ENCODE peak calls at places on chromosomes 3 and 15, in ten cellular contexts. D is transverse colon; T is A549; F is right atrium auricular region; W is cardiac muscle cell; S is AG04450; N is caudate nucleus; U is naive thymus-derived CD4-positive, alpha-beta T cell; C is MM.1S; Y is RWPE1. J is an unnamed sample.

GRCh38 chr3:150544726-150545125 is 1.6 kb downstream of the SERP1 start:
- DNase-seq in D (no peak), T (no peak), F (no peak), W (no peak), S (no peak), N (no peak), U (no peak), C (no peak), Y (no peak), J (no peak)

GRCh38 chr3:167406876-167407492 is 26.9 kb upstream of the ZBBX start:
- DNase-seq in D (peak; percentile 7), T (peak; percentile 53), F (peak; percentile 62), W (peak; percentile 82), S (peak; percentile 2), N (peak; percentile 9), U (no peak), C (peak; percentile 47), Y (peak; percentile 53), J (peak; percentile 57)

GRCh38 chr3:113659121-113659531 is 37.3 kb downstream of the USF3 start:
- DNase-seq in D (no peak), T (no peak), F (no peak), W (no peak), S (no peak), N (no peak), U (no peak), C (no peak), Y (no peak), J (no peak)

GRCh38 chr15:63985221-63986184 is 60.8 kb downstream of the DAPK2 start:
- DNase-seq in D (no peak), T (no peak), F (peak; percentile 93), W (peak; percentile 48), S (no peak), N (no peak), U (no peak), C (no peak), Y (no peak), J (peak; percentile 73)

GRCh38 chr3:3699816-3700633 is 99.2 kb upstream of the LRRN1 start:
- DNase-seq in D (no peak), T (no peak), F (no peak), W (no peak), S (no peak), N (no peak), U (no peak), C (peak; percentile 79), Y (no peak), J (no peak)

GRCh38 chr3:38840987-38841386 is 25.0 kb upstream of the SCN10A start:
- DNase-seq in D (no peak), T (no peak), F (no peak), W (no peak), S (no peak), N (no peak), U (no peak), C (no peak), Y (no peak), J (no peak)

GRCh38 chr15:50358805-50359204 is 3.8 kb upstream of the GABPB1 start:
- DNase-seq in D (peak; percentile 16), T (peak; percentile 79), F (no peak), W (peak; percentile 5), S (no peak), N (no peak), U (no peak), C (peak; percentile 52), Y (peak; percentile 28), J (peak; percentile 33)

GRCh38 chr3:115943579-115943978 is 320.3 kb downstream of the GAP43 start:
- DNase-seq in D (no peak), T (no peak), F (no peak), W (no peak), S (no peak), N (no peak), U (no peak), C (peak; percentile 56), Y (no peak), J (no peak)

GRCh38 chr3:19543212-19543841 is 390.7 kb downstream of the EFHB start:
- DNase-seq in D (no peak), T (peak; percentile 35), F (no peak), W (peak; percentile 44), S (no peak), N (no peak), U (no peak), C (peak; percentile 66), Y (no peak), J (peak; percentile 27)

GRCh38 chr15:78752492-78753358 is 58.5 kb downstream of the ADAMTS7 start:
- DNase-seq in D (no peak), T (no peak), F (no peak), W (no peak), S (no peak), N (no peak), U (no peak), C (no peak), Y (no peak), J (no peak)

GRCh38 chr3:135450985-135451384 is 514.5 kb upstream of the PPP2R3A start:
- DNase-seq in D (no peak), T (no peak), F (no peak), W (no peak), S (no peak), N (no peak), U (no peak), C (no peak), Y (no peak), J (no peak)

GRCh38 chr3:178802993-178803693 is 266.9 kb downstream of the KCNMB2 start:
- DNase-seq in D (no peak), T (no peak), F (no peak), W (no peak), S (no peak), N (no peak), U (no peak), C (no peak), Y (no peak), J (no peak)

GRCh38 chr3:178805746-178806145 is 265.9 kb downstream of the ZMAT3 start:
- DNase-seq in D (no peak), T (no peak), F (no peak), W (no peak), S (no peak), N (no peak), U (no peak), C (no peak), Y (no peak), J (no peak)

GRCh38 chr3:178802259-178802658 is 266.0 kb downstream of the KCNMB2 start:
- DNase-seq in D (no peak), T (no peak), F (no peak), W (no peak), S (no peak), N (no peak), U (no peak), C (no peak), Y (no peak), J (no peak)

GRCh38 chr3:178807694-178808093 is 263.9 kb downstream of the ZMAT3 start:
- DNase-seq in D (no peak), T (no peak), F (no peak), W (no peak), S (no peak), N (no peak), U (no peak), C (no peak), Y (no peak), J (no peak)

GRCh38 chr3:178804606-178805005 is 267.0 kb downstream of the ZMAT3 start:
- DNase-seq in D (no peak), T (no peak), F (no peak), W (no peak), S (no peak), N (no peak), U (no peak), C (no peak), Y (no peak), J (no peak)
- H3K27ac ChIP-seq in D (no peak overlapping the region), T (no peak overlapping the region), F (no peak overlapping the region), W (no peak overlapping the region), S (no peak overlapping the region), N (no peak overlapping the region), U (no peak overlapping the region), C (no peak overlapping the region), Y (no peak overlapping the region), J (no peak overlapping the region)

GRCh38 chr15:59002418-59002859 is 15.0 kb downstream of the RNF111 start:
- DNase-seq in D (no peak), T (no peak), F (no peak), W (no peak), S (no peak), N (no peak), U (no peak), C (no peak), Y (no peak), J (no peak)
- H3K27ac ChIP-seq in D (no peak overlapping the region), T (no peak overlapping the region), F (no peak overlapping the region), W (no peak overlapping the region), S (no peak overlapping the region), N (no peak overlapping the region), U (no peak overlapping the region), C (no peak overlapping the region), Y (no peak overlapping the region), J (no peak overlapping the region)

GRCh38 chr3:124318014-124318413 is 326.1 kb upstream of the ROPN1 start:
- DNase-seq in D (no peak), T (no peak), F (no peak), W (no peak), S (no peak), N (no peak), U (no peak), C (no peak), Y (no peak), J (no peak)
- H3K27ac ChIP-seq in D (no peak overlapping the region), T (no peak overlapping the region), F (no peak overlapping the region), W (no peak overlapping the region), S (no peak overlapping the region), N (no peak overlapping the region), U (no peak overlapping the region), C (no peak overlapping the region), Y (no peak overlapping the region), J (no peak overlapping the region)

DNA sequence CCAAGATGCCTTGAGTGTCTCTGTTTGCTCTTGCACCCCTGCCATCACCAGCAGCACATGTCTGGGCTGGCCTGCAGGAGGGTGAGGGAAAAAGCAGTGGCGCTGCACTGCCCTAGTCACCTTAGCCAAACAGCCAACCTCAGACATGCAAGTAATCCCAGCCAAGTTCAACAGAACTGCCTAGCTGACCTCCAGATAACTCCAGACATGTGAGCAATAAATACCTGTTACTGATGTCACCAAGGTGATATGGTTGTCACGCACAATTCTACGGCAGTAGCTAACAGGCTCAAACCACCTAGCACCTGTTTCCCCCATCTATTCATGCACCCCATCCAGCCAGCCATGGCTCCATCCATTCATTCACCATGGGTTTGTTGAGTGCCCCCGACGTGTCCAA is 99.9 kb downstream of the SRGAP3 start:
- DNase-seq in D (no peak), T (no peak), F (no peak), W (no peak), S (no peak), N (no peak), U (no peak), C (no peak), Y (no peak), J (no peak)
- H3K27ac ChIP-seq in D (no peak overlapping the region), T (no peak overlapping the region), F (no peak overlapping the region), W (no peak overlapping the region), S (no peak overlapping the region), N (no peak overlapping the region), U (no peak overlapping the region), C (no peak overlapping the region), Y (peak overlapping the region; percentile 42), J (no peak overlapping the region)

DNA sequence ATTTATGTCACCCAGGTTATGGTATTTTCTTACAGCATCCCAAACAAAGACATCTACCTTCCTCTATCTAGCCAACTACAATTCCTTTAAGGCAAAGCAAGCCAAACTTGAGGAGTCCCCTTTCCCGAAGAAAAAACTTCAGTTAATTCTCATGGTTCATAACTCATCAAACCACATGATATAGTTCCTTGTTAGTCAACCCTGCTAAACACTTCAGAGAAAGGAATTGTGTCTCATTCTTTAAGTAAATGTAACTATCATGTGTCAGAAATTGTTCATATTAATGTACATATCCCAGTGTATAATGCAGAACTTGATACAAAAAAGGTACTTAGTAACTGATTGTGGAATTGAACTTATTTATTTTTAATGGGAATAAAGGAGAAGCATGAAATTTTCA is 44.4 kb downstream of the ST3GAL6 start:
- DNase-seq in D (no peak), T (no peak), F (no peak), W (no peak), S (no peak), N (no peak), U (no peak), C (no peak), Y (no peak), J (no peak)
- H3K27ac ChIP-seq in D (no peak overlapping the region), T (no peak overlapping the region), F (no peak overlapping the region), W (no peak overlapping the region), S (no peak overlapping the region), N (no peak overlapping the region), U (no peak overlapping the region), C (no peak overlapping the region), Y (no peak overlapping the region), J (no peak overlapping the region)

J was measured in testis.